ENCODE peak calls at places on chromosomes 16 and 17, in seven cellular contexts. N is NCI-H146; X is T-cell; Z is activated T-cell treated with anti-CD3 and anti-CD28 coated beads for 1 hour; K is GM04504; C is EL; L is activated naive CD4-positive, alpha-beta T cell. E is an unnamed sample.

GRCh38 chr16:66486773-66487579 is 59.9 kb downstream of the BEAN1 start:
- DNase-seq in L (no peak), N (peak; percentile 82), Z (no peak), C (peak; percentile 60), X (no peak), K (peak; percentile 25), E (no peak)

GRCh38 chr17:75664099-75664549 is 2.8 kb downstream of the RECQL5 start:
- DNase-seq in L (no peak), N (no peak), C (no peak), K (no peak), X (no peak), Z (no peak), E (no peak)

GRCh38 chr16:29993191-29993902 is 2.1 kb downstream of the HIRIP3 start:
- DNase-seq in C (no peak), L (no peak), Z (no peak), N (no peak), X (no peak), K (no peak), E (no peak)

GRCh38 chr17:74108126-74108705 is 95.3 kb upstream of the RPL38 start:
- DNase-seq in C (no peak), K (no peak), L (no peak), X (no peak), N (no peak), Z (no peak), E (no peak)

GRCh38 chr17:75695141-75695829 is 26.0 kb upstream of the ITGB4 start:
- DNase-seq in N (no peak), K (peak; percentile 47), X (no peak), Z (no peak), C (peak; percentile 80), L (no peak), E (no peak)

GRCh38 chr17:38466346-38467315 is 38.4 kb downstream of the ARHGAP23 start:
- DNase-seq in L (no peak), K (no peak), X (no peak), N (no peak), C (no peak), Z (no peak), E (no peak)

GRCh38 chr17:2502911-2503580 is 8.6 kb downstream of the METTL16 start:
- DNase-seq in C (no peak), X (no peak), L (no peak), N (no peak), Z (no peak), K (no peak), E (no peak)

GRCh38 chr16:24769806-24770205 is 40.4 kb downstream of the TNRC6A start:
- DNase-seq in Z (no peak), X (no peak), C (no peak), N (no peak), K (no peak), L (no peak), E (no peak)

GRCh38 chr16:2159052-2159838 is 3.7 kb downstream of the TRAF7 start:
- DNase-seq in C (no peak), K (no peak), N (no peak), Z (no peak), L (no peak), X (no peak), E (no peak)

GRCh38 chr16:31876955-31877828 is 3.6 kb downstream of the ZNF267 start:
- DNase-seq in L (no peak), Z (no peak), C (peak; percentile 82), X (no peak), K (peak; percentile 55), N (no peak), E (no peak)

GRCh38 chr16:30876867-30877266 is 17.0 kb downstream of the BCL7C start:
- DNase-seq in C (no peak), K (no peak), N (peak; percentile 22), X (no peak), L (no peak), Z (no peak), E (no peak)

GRCh38 chr17:38617074-38617860 is 11.5 kb upstream of the SRCIN1 start:
- DNase-seq in K (no peak), N (no peak), L (no peak), X (no peak), C (no peak), Z (no peak), E (no peak)

GRCh38 chr17:5468075-5468473 is 708 bp downstream of the DHX33 start:
- DNase-seq in N (peak; percentile 35), L (peak; percentile 14), X (no peak), Z (no peak), C (no peak), K (no peak), E (no peak)

GRCh38 chr17:58330544-58330996 is 2.0 kb upstream of the TSPOAP1 start:
- DNase-seq in N (no peak), X (no peak), K (no peak), Z (no peak), L (no peak), C (no peak), E (no peak)

GRCh38 chr17:41613277-41614082 is 913 bp upstream of the KRT16 start:
- DNase-seq in C (no peak), X (no peak), K (no peak), Z (no peak), N (no peak), L (no peak), E (no peak)

GRCh38 chr17:80861360-80861861 is 130.2 kb upstream of the CHMP6 start:
- DNase-seq in N (no peak), L (no peak), Z (no peak), K (no peak), C (no peak), X (no peak), E (no peak)

GRCh38 chr16:67833035-67833417 is 9.1 kb upstream of the THAP11 start:
- DNase-seq in C (peak; percentile 84), Z (no peak), N (no peak), X (no peak), L (no peak), K (no peak), E (no peak)

GRCh38 chr17:9468937-9469336 is 106.7 kb downstream of the STX8 start:
- DNase-seq in C (no peak), N (no peak), Z (no peak), L (no peak), K (no peak), X (no peak), E (no peak)

GRCh38 chr16:52095466-52095865 is 451.5 kb downstream of the TOX3 start:
- DNase-seq in C (no peak), K (no peak), N (no peak), L (no peak), X (no peak), Z (no peak), E (no peak)

GRCh38 chr17:2364132-2365116 is 27.1 kb downstream of the SGSM2 start:
- DNase-seq in Z (no peak), N (no peak), K (no peak), X (no peak), C (no peak), L (no peak), E (no peak)

GRCh38 chr17:64147110-64148016 is 17.4 kb upstream of the ERN1 start:
- DNase-seq in Z (no peak), L (no peak), N (peak; percentile 50), C (peak; percentile 52), X (no peak), K (no peak), E (no peak)

GRCh38 chr17:44914148-44914547 is 1.2 kb downstream of the GFAP start:
- DNase-seq in K (no peak), L (no peak), N (peak; percentile 50), C (no peak), X (no peak), Z (no peak), E (no peak)

GRCh38 chr16:6682142-6682811 is 650.4 kb upstream of the RBFOX1 start:
- DNase-seq in L (no peak), C (no peak), N (peak; percentile 20), Z (no peak), K (no peak), X (no peak), E (no peak)